ENCODE peak calls at places on chromosomes 13 and 19, in eight cellular contexts. G is astrocyte, C is left ventricle myocardium inferior, L is gastrocnemius medialis, E is fibroblast of mammary gland, W is K562, Q is cardiac muscle cell, S is Caco-2. H is an unnamed sample.

GRCh38 chr13:80313668-80314278 is 27.2 kb downstream of the SPRY2 start:
- DNase-seq in G (no peak), C (no peak), L (no peak), E (no peak), W (no peak), Q (no peak), S (no peak), H (no peak)

GRCh38 chr19:39996218-39996810 is 546 bp upstream of the ZNF546 start:
- DNase-seq in G (peak; percentile 74), C (no peak), L (no peak), E (peak; percentile 78), W (peak; percentile 35), Q (peak; percentile 64), S (no peak), H (peak; percentile 58)

GRCh38 chr19:47036233-47036651 is 12.2 kb downstream of the TMEM160 start:
- DNase-seq in G (no peak), C (no peak), L (no peak), E (peak; percentile 22), W (no peak), Q (no peak), S (peak; percentile 68), H (no peak)

GRCh38 chr13:109684836-109685602 is 101.4 kb downstream of the IRS2 start:
- DNase-seq in G (no peak), C (peak; percentile 30), L (peak; percentile 18), E (peak; percentile 85), W (no peak), Q (peak; percentile 84), S (no peak), H (peak; percentile 62)

GRCh38 chr13:113759525-113760137 is 605 bp downstream of the TMEM255B start:
- DNase-seq in G (no peak), C (no peak), L (no peak), E (no peak), W (no peak), Q (peak; percentile 23), S (no peak), H (peak; percentile 50)

GRCh38 chr19:492091-492531 is 4.2 kb upstream of the MADCAM1 start:
- DNase-seq in G (no peak), C (no peak), L (no peak), E (no peak), W (peak; percentile 72), Q (no peak), S (peak; percentile 34), H (no peak)

GRCh38 chr19:35373492-35373891 is 2.6 kb downstream of the GPR42 start:
- DNase-seq in G (no peak), C (no peak), L (no peak), E (no peak), W (no peak), Q (no peak), S (no peak), H (no peak)

GRCh38 chr13:45826741-45827140 is 24.8 kb downstream of the SIAH3 start:
- DNase-seq in G (no peak), C (no peak), L (no peak), E (no peak), W (no peak), Q (no peak), S (no peak), H (no peak)

GRCh38 chr19:39671739-39672363 is 16.1 kb downstream of the LGALS16 start:
- DNase-seq in G (peak; percentile 8), C (no peak), L (no peak), E (peak; percentile 50), W (peak; percentile 37), Q (peak; percentile 64), S (peak; percentile 66), H (peak; percentile 68)

GRCh38 chr19:46913198-46913851 is 52.5 kb downstream of the ARHGAP35 start:
- DNase-seq in G (no peak), C (no peak), L (no peak), E (no peak), W (no peak), Q (peak; percentile 23), S (no peak), H (no peak)

GRCh38 chr13:28357247-28357825 is 137.6 kb downstream of the FLT1 start:
- DNase-seq in G (no peak), C (no peak), L (no peak), E (no peak), W (no peak), Q (no peak), S (no peak), H (no peak)

GRCh38 chr13:99335603-99336002 is 28.4 kb upstream of the GPR183 start:
- DNase-seq in G (no peak), C (no peak), L (no peak), E (no peak), W (no peak), Q (no peak), S (no peak), H (no peak)

DNA sequence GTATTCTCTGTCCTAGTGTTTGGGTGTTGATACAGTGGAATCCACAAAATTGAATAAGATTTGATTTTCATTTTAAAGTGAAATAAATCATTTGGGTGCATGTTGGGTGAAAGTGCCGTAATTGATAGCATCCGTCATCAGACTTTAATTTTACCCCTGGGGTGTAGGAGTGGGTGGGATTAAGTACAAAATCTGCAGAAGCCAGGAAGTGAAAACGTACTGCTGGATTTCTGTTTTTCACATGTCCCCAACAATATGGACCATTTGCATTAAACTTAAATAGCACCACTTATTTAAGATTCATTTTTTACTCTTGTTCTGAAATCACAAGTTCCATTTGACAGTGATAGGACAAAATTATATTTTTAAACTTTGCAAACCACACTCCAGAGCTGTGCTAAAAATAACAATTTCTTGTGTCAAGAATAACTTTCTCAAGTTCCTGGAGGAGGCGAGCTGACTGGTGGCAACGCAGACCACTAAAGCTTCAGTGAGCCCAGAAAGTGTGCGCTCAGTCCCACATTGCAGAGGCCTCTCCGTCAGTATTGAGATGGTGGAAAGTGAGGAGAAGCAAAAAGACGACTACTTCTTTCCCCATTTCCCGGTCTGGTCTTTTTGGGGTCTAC is 71.3 kb downstream of the ARHGEF7 start:
- DNase-seq in G (no peak), C (no peak), L (no peak), E (no peak), W (no peak), Q (no peak), S (no peak), H (no peak)
- TF ChIP-seq CTCF in G (no peak), C (no peak), L (no peak), E (no peak), W (no peak), Q (no peak), S (no peak), H (no peak)

GRCh38 chr19:49116544-49116943 is 2.4 kb downstream of the LIN7B start:
- DNase-seq in G (no peak), C (peak; percentile 57), L (no peak), E (no peak), W (no peak), Q (no peak), S (no peak), H (no peak)

GRCh38 chr19:49111218-49111998 is 2.8 kb upstream of the LIN7B start:
- DNase-seq in G (no peak), C (no peak), L (no peak), E (no peak), W (no peak), Q (no peak), S (no peak), H (no peak)

GRCh38 chr19:49110567-49110966 is 3.6 kb upstream of the LIN7B start:
- DNase-seq in G (peak; percentile 47), C (no peak), L (no peak), E (peak; percentile 51), W (no peak), Q (no peak), S (no peak), H (peak; percentile 58)

GRCh38 chr19:49114630-49115363 is 627 bp downstream of the LIN7B start:
- DNase-seq in G (peak; percentile 18), C (peak; percentile 70), L (no peak), E (peak; percentile 42), W (peak; percentile 47), Q (peak; percentile 69), S (peak; percentile 61), H (peak; percentile 54)

DNA sequence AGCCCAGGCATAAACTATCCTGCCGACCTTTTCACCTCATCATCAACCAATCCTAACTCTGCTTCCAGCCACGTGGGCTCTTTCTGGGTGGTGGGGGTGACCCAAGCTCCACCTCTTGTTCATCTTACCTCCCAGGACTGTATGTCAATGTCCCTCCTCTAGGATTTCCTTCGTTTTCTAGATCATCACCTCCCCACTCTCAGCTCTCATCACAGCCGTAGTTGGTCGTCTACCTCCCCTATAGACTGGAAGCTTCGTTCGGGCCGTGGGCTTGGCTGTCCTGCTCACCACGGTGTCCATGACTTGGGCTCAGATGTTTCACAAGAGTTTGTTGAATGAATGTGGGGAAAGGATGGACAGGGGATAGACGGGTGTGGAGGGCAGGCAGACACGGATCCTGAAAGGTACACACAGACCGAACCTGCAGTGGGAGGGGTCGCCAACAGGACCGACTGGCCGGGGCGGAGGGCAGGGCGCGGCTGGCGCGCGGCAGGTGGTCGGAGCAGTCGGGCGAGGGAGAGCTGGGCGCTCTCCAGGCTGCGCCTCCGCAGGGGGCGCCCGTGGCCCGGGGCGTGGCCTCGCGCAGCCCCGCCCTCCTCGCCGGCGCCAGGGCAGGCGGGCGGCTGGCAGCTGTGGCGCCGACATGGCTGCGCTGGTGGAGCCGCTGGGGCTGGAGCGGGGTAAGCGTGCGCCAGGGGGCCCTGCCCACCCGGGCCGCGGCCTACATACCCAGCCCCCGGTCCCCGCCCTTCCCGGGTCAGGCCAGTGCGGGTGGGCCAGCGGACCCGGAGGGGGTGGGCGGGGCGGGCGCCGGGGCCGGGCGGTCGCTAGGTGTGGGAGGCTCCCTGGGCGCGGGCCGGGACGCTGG is at the start of gene LIN7B:
- DNase-seq in G (peak; percentile 14), C (peak; percentile 71), L (no peak), E (peak; percentile 38), W (peak; percentile 88), Q (peak; percentile 73), S (peak; percentile 92), H (peak; percentile 63)
- TF ChIP-seq CTCF in G (no peak), C (peak; percentile 74), L (peak; percentile 50), E (no peak), W (peak; percentile 66), Q (peak; percentile 38), S (peak; percentile 42), H (peak; percentile 3)

GRCh38 chr13:30739646-30740642 is 4.6 kb downstream of the ALOX5AP start:
- DNase-seq in G (peak; percentile 99), C (no peak), L (no peak), E (peak; percentile 93), W (no peak), Q (peak; percentile 89), S (peak; percentile 14), H (peak; percentile 92)
- TF ChIP-seq CTCF in G (no peak), C (no peak), L (no peak), E (no peak), W (no peak), Q (no peak), S (no peak), H (no peak)

GRCh38 chr19:23440207-23440606 is 44.9 kb upstream of the ZNF91 start:
- DNase-seq in G (no peak), C (no peak), L (no peak), E (no peak), W (peak; percentile 12), Q (no peak), S (peak; percentile 28), H (no peak)

GRCh38 chr19:23439623-23440022 is 44.4 kb upstream of the ZNF91 start:
- DNase-seq in G (no peak), C (no peak), L (no peak), E (peak; percentile 7), W (no peak), Q (no peak), S (peak; percentile 4), H (no peak)

GRCh38 chr19:23437901-23438300 is 42.6 kb upstream of the ZNF91 start:
- DNase-seq in G (no peak), C (no peak), L (no peak), E (no peak), W (no peak), Q (no peak), S (peak; percentile 2), H (no peak)

GRCh38 chr19:23436944-23437343 is 41.7 kb upstream of the ZNF91 start:
- DNase-seq in G (no peak), C (no peak), L (no peak), E (peak; percentile 2), W (peak; percentile 11), Q (no peak), S (peak; percentile 6), H (no peak)

GRCh38 chr19:23436318-23436717 is 41.0 kb upstream of the ZNF91 start:
- DNase-seq in G (no peak), C (no peak), L (no peak), E (no peak), W (no peak), Q (no peak), S (peak; percentile 8), H (no peak)
- TF ChIP-seq CTCF in G (no peak), C (peak; percentile 34), L (no peak), E (peak; percentile 28), W (no peak), Q (peak; percentile 5), S (no peak), H (peak; percentile 16)

H was measured in fibroblast of pulmonary artery.